ENCODE peak calls at places on chromosomes 12 and 14, in nine cellular contexts. Y, L, W, Z, U, R, H, F and A are unnamed samples.

GRCh38 chr12:113271853-113272561 is 50.7 kb downstream of the TPCN1 start:
- DNase-seq in Z (no peak), W (no peak), R (peak; percentile 91), F (no peak), U (peak; percentile 43), Y (peak; percentile 62), H (peak; percentile 55), L (peak; percentile 94), A (no peak)

GRCh38 chr12:7834701-7835100 is 38.0 kb downstream of the SLC2A14 start:
- DNase-seq in F (no peak), L (no peak), Y (no peak), Z (no peak), H (no peak), W (no peak), R (no peak), U (no peak), A (no peak)

GRCh38 chr12:31536672-31537071 is 54.3 kb downstream of the DENND5B start:
- DNase-seq in L (no peak), F (no peak), Z (no peak), H (no peak), Y (no peak), W (no peak), R (no peak), U (no peak), A (no peak)

GRCh38 chr14:30450620-30451019 is 108.3 kb upstream of the G2E3 start:
- DNase-seq in R (no peak), Y (no peak), W (no peak), U (no peak), L (no peak), H (no peak), F (no peak), Z (no peak), A (no peak)

GRCh38 chr12:42921741-42922511 is 332.4 kb upstream of the PRICKLE1 start:
- DNase-seq in L (no peak), F (no peak), W (peak; percentile 40), R (no peak), Y (no peak), U (no peak), H (no peak), Z (no peak), A (no peak)

GRCh38 chr12:69694123-69694522 is 5.0 kb downstream of the BEST3 start:
- DNase-seq in Z (no peak), H (no peak), U (no peak), F (no peak), W (no peak), Y (no peak), L (no peak), R (no peak), A (no peak)

GRCh38 chr14:24425704-24426103 is 3.8 kb downstream of the CBLN3 start:
- DNase-seq in W (peak; percentile 83), R (no peak), Z (no peak), F (no peak), U (no peak), H (no peak), Y (peak; percentile 80), L (no peak), A (no peak)

GRCh38 chr12:124605869-124606774 is 38.7 kb upstream of the NCOR2 start:
- DNase-seq in Y (peak; percentile 70), R (no peak), U (no peak), H (no peak), Z (no peak), W (peak; percentile 68), L (no peak), F (no peak), A (no peak)

GRCh38 chr14:51978566-51979398 is 10.6 kb upstream of the RTRAF start:
- DNase-seq in Z (peak; percentile 25), H (peak; percentile 89), F (peak; percentile 43), W (peak; percentile 80), U (peak; percentile 88), Y (peak; percentile 73), R (peak; percentile 91), L (peak; percentile 90), A (no peak)

GRCh38 chr12:3571323-3571722 is 80.3 kb downstream of the PRMT8 start:
- DNase-seq in Y (no peak), W (no peak), Z (no peak), R (no peak), H (no peak), F (no peak), U (no peak), L (no peak), A (no peak)

GRCh38 chr12:45232771-45233372 is 17.0 kb downstream of the ANO6 start:
- DNase-seq in H (no peak), R (no peak), U (peak; percentile 27), Y (peak; percentile 66), L (peak; percentile 73), F (peak; percentile 51), Z (no peak), W (peak; percentile 97), A (no peak)

GRCh38 chr14:81452341-81452740 is 52.2 kb upstream of the STON2 start:
- DNase-seq in Z (no peak), L (no peak), W (no peak), H (no peak), F (no peak), R (no peak), Y (no peak), U (no peak), A (no peak)

GRCh38 chr14:61498303-61498702 is 176.9 kb downstream of the PRKCH start:
- DNase-seq in F (no peak), L (no peak), H (no peak), W (no peak), R (no peak), Z (no peak), Y (no peak), U (no peak), A (no peak)

GRCh38 chr12:53659609-53660008 is 16.3 kb downstream of the ATP5MC2 start:
- DNase-seq in W (no peak), H (no peak), Y (no peak), L (no peak), F (peak; percentile 8), R (no peak), Z (no peak), U (no peak), A (no peak)

GRCh38 chr14:99924379-99924778 is 131.2 kb downstream of the EML1 start:
- DNase-seq in U (no peak), W (no peak), L (no peak), Z (no peak), R (no peak), Y (no peak), H (no peak), F (no peak), A (no peak)

GRCh38 chr12:71999795-72000194 is 61.1 kb downstream of the TPH2 start:
- DNase-seq in L (no peak), Y (no peak), H (no peak), U (no peak), Z (no peak), F (no peak), W (no peak), R (no peak), A (no peak)

GRCh38 chr12:48788852-48789775 is at the start of gene ADCY6:
- DNase-seq in U (peak; percentile 87), W (peak; percentile 79), Y (no peak), F (no peak), H (peak; percentile 84), L (peak; percentile 91), Z (no peak), R (peak; percentile 87), A (no peak)
- TF ChIP-seq POLR2A in U (no peak), W (no peak), Y (no peak), F (no peak), H (no peak), L (no peak), Z (no peak), R (no peak), A (no peak)

GRCh38 chr12:46268349-46268616 is 560 bp downstream of the SLC38A1 start:
- DNase-seq in H (no peak), R (no peak), L (no peak), W (no peak), F (no peak), U (no peak), Z (no peak), Y (no peak), A (no peak)

GRCh38 chr12:46267618-46268348 is 1.1 kb downstream of the SLC38A1 start:
- DNase-seq in Y (peak; percentile 52), U (no peak), L (no peak), H (no peak), R (no peak), W (peak; percentile 49), Z (peak; percentile 20), F (no peak), A (no peak)

GRCh38 chr12:46266382-46266791 is 2.5 kb downstream of the SLC38A1 start:
- DNase-seq in H (peak; percentile 63), R (no peak), W (peak; percentile 37), U (no peak), Z (no peak), Y (peak; percentile 67), F (no peak), L (no peak), A (no peak)

GRCh38 chr12:46265734-46266133 is 3.1 kb downstream of the SLC38A1 start:
- DNase-seq in L (no peak), H (no peak), R (no peak), W (no peak), Z (no peak), Y (no peak), F (no peak), U (no peak), A (no peak)

GRCh38 chr12:46266869-46267617 is 1.8 kb downstream of the SLC38A1 start:
- DNase-seq in Y (peak; percentile 66), R (peak; percentile 78), Z (peak; percentile 17), H (peak; percentile 71), U (peak; percentile 70), W (peak; percentile 78), F (no peak), L (peak; percentile 87), A (no peak)
- TF ChIP-seq POLR2AphosphoS5 in Y (no peak), R (no peak), Z (no peak), H (peak; percentile 63), U (no peak), W (no peak), F (peak; percentile 20), L (peak; percentile 65), A (peak; percentile 19)

DNA sequence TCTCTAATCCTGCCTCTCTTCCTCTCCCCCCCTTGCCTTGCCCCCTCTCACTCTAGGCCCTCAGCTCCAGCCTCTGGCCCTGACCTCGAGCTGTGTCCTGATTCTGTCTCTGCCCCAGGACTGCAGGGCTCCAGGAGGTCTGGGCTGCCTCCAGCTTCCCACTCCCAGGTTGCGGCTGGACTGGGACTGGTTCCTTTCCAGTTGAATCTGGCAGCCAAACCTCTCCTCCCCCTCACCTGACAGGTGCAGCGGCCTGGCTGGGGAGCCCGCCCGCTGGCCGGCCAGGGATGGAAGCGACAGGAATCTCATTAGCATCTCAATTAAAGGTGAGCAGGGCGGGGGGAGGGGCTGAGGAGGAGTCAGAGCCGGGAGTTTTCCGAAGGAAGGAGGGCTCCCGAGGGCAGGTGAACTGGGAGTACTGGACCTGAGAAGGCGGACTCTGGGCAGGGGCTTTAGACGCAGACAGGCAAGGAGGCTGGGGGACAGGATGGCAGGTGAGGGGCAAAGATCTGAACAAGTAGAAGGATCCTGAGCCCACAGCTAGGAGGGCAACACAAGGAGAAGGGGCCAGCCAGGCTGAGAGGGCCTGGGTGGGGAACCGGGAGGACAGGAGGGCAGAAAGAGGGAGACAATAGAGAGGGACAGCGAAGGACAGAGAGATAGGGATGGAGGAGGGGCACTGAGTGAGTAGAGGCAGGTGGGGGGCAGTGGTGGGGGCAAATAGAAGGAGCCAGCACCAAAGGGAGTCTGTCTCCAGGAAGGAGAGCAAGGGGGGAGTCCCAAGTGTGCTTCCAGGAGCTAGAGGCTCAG is at the start of gene SCNN1A:
- DNase-seq in R (peak; percentile 77), Z (no peak), L (peak; percentile 64), F (no peak), W (no peak), H (peak; percentile 86), U (peak; percentile 92), Y (no peak), A (no peak)
- TF ChIP-seq POLR2A in R (no peak), Z (no peak), L (peak; percentile 84), F (no peak), W (no peak), H (peak; percentile 98), U (no peak), Y (no peak), A (no peak)

GRCh38 chr12:85057370-85057963 is 21.3 kb downstream of the LRRIQ1 start:
- DNase-seq in R (no peak), L (no peak), Z (no peak), W (peak; percentile 58), F (no peak), U (no peak), H (peak; percentile 15), Y (peak; percentile 48), A (no peak)
- TF ChIP-seq POLR2AphosphoS5 in R (no peak), L (no peak), Z (no peak), W (no peak), F (no peak), U (no peak), H (no peak), Y (no peak), A (no peak)